ENCODE peak calls at places on chromosomes 11 and 22, in ten cellular contexts. G, K, L, M, C, V, W, T, F and H are unnamed samples.

GRCh38 chr11:42170601-42171000 is 711.1 kb upstream of the LRRC4C start:
- DNase-seq in W (no peak), T (no peak), V (no peak), C (no peak), F (no peak), K (no peak), G (no peak), M (no peak), L (no peak), H (no peak)

GRCh38 chr22:35301370-35301874 is 1.7 kb downstream of the TOM1 start:
- DNase-seq in F (peak; percentile 24), V (peak; percentile 84), K (peak; percentile 98), L (no peak), G (peak; percentile 45), C (peak; percentile 61), M (peak; percentile 99), W (no peak), T (no peak), H (peak; percentile 19)

GRCh38 chr22:30309981-30310672 is 16.6 kb downstream of the TBC1D10A start:
- DNase-seq in F (no peak), C (peak; percentile 44), T (no peak), G (peak; percentile 36), L (no peak), M (peak; percentile 58), W (peak; percentile 67), K (no peak), V (no peak), H (no peak)

GRCh38 chr22:46577361-46578249 is 40.2 kb upstream of the CELSR1 start:
- DNase-seq in T (no peak), K (no peak), L (no peak), W (no peak), F (no peak), G (peak; percentile 54), M (peak; percentile 46), V (no peak), C (no peak), H (peak; percentile 42)

GRCh38 chr11:34327804-34328631 is 29.8 kb downstream of the ABTB2 start:
- DNase-seq in K (no peak), T (no peak), L (no peak), C (peak; percentile 64), V (no peak), G (no peak), W (no peak), F (no peak), M (no peak), H (no peak)

GRCh38 chr11:62133328-62134065 is 9.7 kb downstream of the INCENP start:
- DNase-seq in G (no peak), M (no peak), C (no peak), W (no peak), L (no peak), V (no peak), T (no peak), K (no peak), F (no peak), H (no peak)

GRCh38 chr11:118003021-118003423 is 16.8 kb downstream of the IL10RA start:
- DNase-seq in T (no peak), G (no peak), M (no peak), K (no peak), C (no peak), V (no peak), L (no peak), F (no peak), W (no peak), H (no peak)

GRCh38 chr11:128766687-128767086 is 72.8 kb downstream of the FLI1 start:
- DNase-seq in G (no peak), F (no peak), L (peak; percentile 25), K (no peak), W (no peak), C (no peak), M (no peak), T (no peak), V (no peak), H (no peak)

GRCh38 chr22:42160830-42161696 is 30.5 kb upstream of the CYP2D6 start:
- DNase-seq in K (no peak), G (no peak), W (no peak), C (no peak), T (no peak), F (no peak), V (no peak), L (no peak), M (no peak), H (no peak)

GRCh38 chr22:50078761-50079160 is 6.5 kb downstream of the MLC1 start:
- DNase-seq in C (no peak), G (no peak), M (no peak), K (no peak), W (no peak), L (no peak), V (no peak), T (no peak), F (no peak), H (no peak)

GRCh38 chr11:111379500-111380136 is 543 bp upstream of the POU2AF1 start:
- DNase-seq in W (peak; percentile 57), K (no peak), F (no peak), M (no peak), V (no peak), G (no peak), C (no peak), L (no peak), T (no peak), H (no peak)

GRCh38 chr11:126918556-126918955 is 82.0 kb downstream of the KIRREL3 start:
- DNase-seq in W (no peak), K (peak; percentile 57), L (no peak), C (no peak), G (no peak), V (no peak), F (no peak), M (peak; percentile 16), T (no peak), H (no peak)

GRCh38 chr22:23230348-23231068 is 50.2 kb downstream of the BCR start:
- DNase-seq in T (no peak), K (no peak), M (no peak), L (no peak), G (no peak), W (no peak), V (no peak), F (no peak), C (no peak), H (no peak)

GRCh38 chr11:93498099-93499040 is 44.8 kb downstream of the SMCO4 start:
- DNase-seq in G (no peak), L (no peak), T (no peak), K (peak; percentile 83), C (no peak), W (no peak), V (no peak), F (no peak), M (no peak), H (no peak)

GRCh38 chr22:42313804-42314581 is 43.5 kb upstream of the TCF20 start:
- DNase-seq in M (peak; percentile 30), L (peak; percentile 80), C (no peak), T (no peak), G (no peak), V (no peak), W (peak; percentile 78), F (no peak), K (peak; percentile 30), H (no peak)

GRCh38 chr11:58259983-58260382 is 8.1 kb downstream of the OR10W1 start:
- DNase-seq in C (no peak), M (no peak), F (no peak), L (no peak), T (no peak), K (no peak), W (no peak), G (no peak), V (no peak), H (no peak)

GRCh38 chr11:115916596-115916995 is 412.4 kb upstream of the CADM1 start:
- DNase-seq in F (no peak), K (no peak), W (no peak), L (no peak), T (no peak), C (no peak), V (no peak), M (no peak), G (peak; percentile 13), H (no peak)

GRCh38 chr11:92552942-92553341 is 328.3 kb downstream of the FAT3 start:
- DNase-seq in G (no peak), M (peak; percentile 1), C (no peak), K (peak; percentile 13), L (no peak), F (no peak), V (no peak), T (no peak), W (no peak), H (peak; percentile 15)